ENCODE peak calls at places on chromosomes 5 and 9, in seven cellular contexts. One of them, this sample, is unnamed.

GRCh38 chr9:90020277-90020871 is 415.6 kb downstream of the GADD45G start:
- DNase-seq in HepG2: no peak
- DNase-seq in SK-N-SH: no peak
- DNase-seq in HCT116: no peak
- DNase-seq in K562: no peak
- DNase-seq in H1: no peak
- DNase-seq in GM12878: no peak
- DNase-seq in this sample: no peak

GRCh38 chr9:69081261-69081660 is 45.7 kb downstream of the FXN start:
- DNase-seq in HepG2: no peak
- DNase-seq in K562: no peak
- DNase-seq in HCT116: no peak
- DNase-seq in SK-N-SH: no peak
- DNase-seq in GM12878: no peak
- DNase-seq in H1: no peak
- DNase-seq in this sample: no peak

GRCh38 chr5:89729623-89730390 is 679.7 kb downstream of the CETN3 start:
- DNase-seq in HepG2: no peak
- DNase-seq in SK-N-SH: no peak
- DNase-seq in HCT116: peak
- DNase-seq in GM12878: peak
- DNase-seq in K562: peak
- DNase-seq in H1: no peak
- DNase-seq in this sample: peak

GRCh38 chr5:53942724-53943123 is 367.6 kb downstream of the ARL15 start:
- DNase-seq in H1: no peak
- DNase-seq in HCT116: no peak
- DNase-seq in K562: peak
- DNase-seq in SK-N-SH: no peak
- DNase-seq in HepG2: no peak
- DNase-seq in GM12878: no peak
- DNase-seq in this sample: no peak

GRCh38 chr5:174608631-174609097 is 115.7 kb upstream of the MSX2 start:
- DNase-seq in H1: no peak
- DNase-seq in HepG2: no peak
- DNase-seq in K562: no peak
- DNase-seq in HCT116: peak
- DNase-seq in GM12878: no peak
- DNase-seq in SK-N-SH: peak
- DNase-seq in this sample: no peak

GRCh38 chr9:119453980-119454379 is 84.7 kb upstream of the BRINP1 start:
- DNase-seq in HCT116: no peak
- DNase-seq in K562: no peak
- DNase-seq in SK-N-SH: no peak
- DNase-seq in HepG2: no peak
- DNase-seq in GM12878: no peak
- DNase-seq in H1: no peak
- DNase-seq in this sample: no peak

GRCh38 chr5:103487253-103487652 is 75.3 kb downstream of the NUDT12 start:
- DNase-seq in K562: no peak
- DNase-seq in HCT116: no peak
- DNase-seq in HepG2: no peak
- DNase-seq in SK-N-SH: peak
- DNase-seq in H1: no peak
- DNase-seq in GM12878: no peak
- DNase-seq in this sample: no peak

GRCh38 chr5:131163315-131164119 is 1.5 kb downstream of the HINT1 start:
- DNase-seq in GM12878: no peak
- DNase-seq in H1: no peak
- DNase-seq in HepG2: peak
- DNase-seq in SK-N-SH: no peak
- DNase-seq in K562: peak
- DNase-seq in HCT116: no peak
- DNase-seq in this sample: no peak

GRCh38 chr5:10471672-10472071 is 30.0 kb downstream of the ROPN1L start:
- DNase-seq in GM12878: no peak
- DNase-seq in H1: no peak
- DNase-seq in SK-N-SH: no peak
- DNase-seq in HepG2: no peak
- DNase-seq in HCT116: no peak
- DNase-seq in K562: no peak
- DNase-seq in this sample: no peak

GRCh38 chr9:99340281-99340680 is 118.2 kb downstream of the SEC61B start:
- DNase-seq in K562: no peak
- DNase-seq in SK-N-SH: no peak
- DNase-seq in H1: no peak
- DNase-seq in HepG2: no peak
- DNase-seq in HCT116: no peak
- DNase-seq in GM12878: no peak
- DNase-seq in this sample: no peak

GRCh38 chr9:92968081-92968480 is 20.8 kb downstream of the FGD3 start:
- DNase-seq in HepG2: no peak
- DNase-seq in HCT116: no peak
- DNase-seq in SK-N-SH: no peak
- DNase-seq in H1: no peak
- DNase-seq in K562: no peak
- DNase-seq in GM12878: no peak
- DNase-seq in this sample: no peak

GRCh38 chr9:114805670-114806551 is at the start of gene TNFSF15:
- DNase-seq in SK-N-SH: no peak
- DNase-seq in H1: peak
- DNase-seq in GM12878: peak
- DNase-seq in HCT116: no peak
- DNase-seq in K562: no peak
- DNase-seq in HepG2: peak
- DNase-seq in this sample: no peak

GRCh38 chr5:139226131-139226530 is 28.0 kb upstream of the SIL1 start:
- DNase-seq in H1: no peak
- DNase-seq in GM12878: no peak
- DNase-seq in HepG2: no peak
- DNase-seq in HCT116: no peak
- DNase-seq in K562: no peak
- DNase-seq in SK-N-SH: no peak
- DNase-seq in this sample: no peak

GRCh38 chr9:82202808-82203207 is 214.2 kb downstream of the SPATA31D1 start:
- DNase-seq in K562: no peak
- DNase-seq in H1: no peak
- DNase-seq in SK-N-SH: no peak
- DNase-seq in HepG2: no peak
- DNase-seq in GM12878: no peak
- DNase-seq in HCT116: no peak
- DNase-seq in this sample: no peak

GRCh38 chr5:91281409-91281808 is 101.7 kb downstream of the ARRDC3 start:
- DNase-seq in GM12878: no peak
- DNase-seq in K562: no peak
- DNase-seq in SK-N-SH: no peak
- DNase-seq in HCT116: peak
- DNase-seq in HepG2: no peak
- DNase-seq in H1: no peak
- DNase-seq in this sample: peak

GRCh38 chr5:37308796-37309195 is 59.6 kb upstream of the CPLANE1 start:
- DNase-seq in GM12878: no peak
- DNase-seq in K562: no peak
- DNase-seq in HCT116: no peak
- DNase-seq in H1: no peak
- DNase-seq in HepG2: no peak
- DNase-seq in SK-N-SH: no peak
- DNase-seq in this sample: no peak

GRCh38 chr5:151420127-151420526 is 27.3 kb upstream of the SLC36A1 start:
- DNase-seq in HepG2: no peak
- DNase-seq in K562: no peak
- DNase-seq in SK-N-SH: no peak
- DNase-seq in GM12878: no peak
- DNase-seq in HCT116: no peak
- DNase-seq in H1: no peak
- DNase-seq in this sample: no peak

GRCh38 chr5:180889366-180889765 is 9.6 kb upstream of the BTNL8 start:
- DNase-seq in HCT116: no peak
- DNase-seq in SK-N-SH: no peak
- DNase-seq in H1: no peak
- DNase-seq in GM12878: no peak
- DNase-seq in K562: no peak
- DNase-seq in HepG2: no peak
- DNase-seq in this sample: no peak

DNA sequence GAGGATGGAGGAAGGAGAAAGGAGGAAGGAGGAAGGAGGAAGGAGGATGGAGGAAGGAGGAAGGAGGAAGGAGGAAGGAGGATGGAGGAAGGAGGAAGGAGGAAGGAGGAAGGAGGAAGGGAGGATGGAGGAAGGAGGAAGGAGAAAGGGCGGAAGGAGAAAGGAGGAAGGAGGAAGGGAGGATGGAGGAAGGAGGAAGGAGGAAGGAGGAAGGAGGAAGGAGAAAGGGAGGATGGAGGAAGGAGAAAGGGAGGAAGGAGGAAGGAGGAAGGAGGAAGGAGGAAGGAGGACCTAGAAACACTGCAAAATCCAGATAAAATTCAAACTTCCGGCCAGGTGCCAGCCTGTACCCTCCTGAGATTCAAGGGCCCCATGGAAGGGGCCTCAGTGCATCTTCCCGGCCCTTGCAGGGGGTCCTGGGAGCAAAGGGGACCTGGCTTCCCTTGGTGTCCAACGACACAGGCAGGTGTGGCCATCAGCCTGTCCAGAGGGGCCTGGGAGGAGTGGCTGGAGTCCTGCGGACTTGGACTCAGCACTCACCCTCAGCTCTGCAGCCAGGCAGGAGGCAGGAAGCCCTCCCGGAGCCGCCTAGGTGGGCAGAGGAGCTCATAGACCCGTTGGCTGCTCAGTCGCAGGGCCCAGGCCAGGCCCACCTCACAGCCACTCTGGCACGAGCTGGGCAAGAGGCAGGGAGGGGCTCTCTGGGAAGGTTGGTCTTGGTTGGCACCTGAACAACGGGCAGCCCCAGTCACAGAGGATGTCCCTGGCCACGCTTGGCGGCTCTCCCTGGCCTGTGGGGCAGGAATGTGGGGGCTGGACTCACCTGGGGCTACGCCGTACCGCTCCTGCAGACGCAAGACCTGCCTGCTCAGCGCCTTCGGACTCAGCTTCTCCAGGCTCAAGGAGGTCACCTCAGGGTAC is 53.6 kb upstream of the NRARP start:
- DNase-seq in K562: no peak
- DNase-seq in GM12878: no peak
- DNase-seq in HepG2: no peak
- DNase-seq in H1: no peak
- DNase-seq in HCT116: no peak
- DNase-seq in SK-N-SH: no peak
- DNase-seq in this sample: no peak
- TF ChIP-seq POLR2AphosphoS5 in K562: no peak
- TF ChIP-seq POLR2AphosphoS5 in GM12878: no peak
- TF ChIP-seq POLR2AphosphoS5 in HepG2: no peak
- TF ChIP-seq POLR2AphosphoS5 in H1: no peak
- TF ChIP-seq POLR2AphosphoS5 in HCT116: no peak
- TF ChIP-seq POLR2AphosphoS5 in SK-N-SH: no peak
- TF ChIP-seq POLR2AphosphoS5 in this sample: no peak

DNA sequence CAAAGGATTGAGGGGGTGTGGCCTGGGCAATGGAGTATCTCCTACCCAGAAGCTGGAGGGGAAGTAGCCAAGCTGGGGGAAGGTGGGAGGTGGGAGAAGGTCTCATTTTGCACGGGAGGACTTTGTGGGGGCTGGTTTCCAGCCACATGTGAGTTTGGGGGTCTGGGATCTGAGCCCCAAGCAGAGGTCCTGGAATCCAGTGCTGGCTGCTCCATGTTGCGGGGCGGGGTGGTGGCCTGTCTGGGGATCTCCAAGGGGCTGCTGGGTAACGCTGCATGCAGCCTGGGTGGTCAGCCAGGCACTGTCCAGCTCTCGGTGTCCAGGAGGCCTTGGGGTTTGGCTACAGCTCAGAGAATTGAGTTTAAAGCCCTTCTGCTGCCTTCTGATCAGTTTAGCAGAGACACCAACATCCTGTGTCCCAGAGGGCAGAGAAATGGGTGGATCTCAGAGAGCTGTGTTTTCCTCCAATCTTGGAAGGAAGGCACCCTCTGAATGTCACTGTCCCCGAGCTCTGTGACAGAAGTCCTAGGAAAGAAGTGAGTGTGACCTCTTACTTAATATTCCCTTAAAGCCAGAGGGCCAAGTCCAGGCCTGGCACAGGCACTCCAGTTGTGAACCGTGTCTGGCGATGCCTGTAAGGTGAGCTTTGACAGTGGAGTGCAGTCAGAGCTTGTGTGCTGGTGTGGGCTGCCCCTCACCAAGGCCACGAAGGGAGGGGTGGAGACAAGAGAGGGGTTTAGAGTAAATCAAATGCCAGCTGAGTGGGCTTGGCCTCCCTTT is 7.5 kb downstream of the DCANP1 start:
- DNase-seq in H1: no peak
- DNase-seq in HCT116: no peak
- DNase-seq in HepG2: no peak
- DNase-seq in GM12878: no peak
- DNase-seq in SK-N-SH: no peak
- DNase-seq in K562: no peak
- DNase-seq in this sample: no peak
- TF ChIP-seq SIN3A in H1: no peak
- TF ChIP-seq SIN3A in HCT116: no peak
- TF ChIP-seq SIN3A in HepG2: no peak
- TF ChIP-seq SIN3A in GM12878: no peak
- TF ChIP-seq SIN3A in SK-N-SH: no peak
- TF ChIP-seq SIN3A in K562: no peak
- TF ChIP-seq SIN3A in this sample: no peak

GRCh38 chr9:76610009-76610352 is 151.0 kb downstream of the GCNT1 start:
- DNase-seq in SK-N-SH: no peak
- DNase-seq in GM12878: no peak
- DNase-seq in K562: no peak
- DNase-seq in HepG2: no peak
- DNase-seq in HCT116: no peak
- DNase-seq in H1: no peak
- DNase-seq in this sample: no peak

GRCh38 chr9:76605271-76605670 is 146.3 kb downstream of the GCNT1 start:
- DNase-seq in HepG2: no peak
- DNase-seq in SK-N-SH: no peak
- DNase-seq in H1: no peak
- DNase-seq in GM12878: peak
- DNase-seq in HCT116: no peak
- DNase-seq in K562: no peak
- DNase-seq in this sample: no peak

GRCh38 chr9:76607730-76608475 is 148.9 kb downstream of the GCNT1 start:
- DNase-seq in K562: no peak
- DNase-seq in SK-N-SH: no peak
- DNase-seq in H1: no peak
- DNase-seq in HCT116: no peak
- DNase-seq in GM12878: no peak
- DNase-seq in HepG2: no peak
- DNase-seq in this sample: no peak

GRCh38 chr9:76609285-76610008 is 150.5 kb downstream of the GCNT1 start:
- DNase-seq in HCT116: no peak
- DNase-seq in H1: no peak
- DNase-seq in HepG2: no peak
- DNase-seq in K562: no peak
- DNase-seq in SK-N-SH: no peak
- DNase-seq in GM12878: no peak
- DNase-seq in this sample: no peak

GRCh38 chr9:76608562-76609254 is 149.7 kb downstream of the GCNT1 start:
- DNase-seq in HCT116: no peak
- DNase-seq in GM12878: no peak
- DNase-seq in SK-N-SH: no peak
- DNase-seq in HepG2: no peak
- DNase-seq in K562: no peak
- DNase-seq in H1: no peak
- DNase-seq in this sample: no peak
- TF ChIP-seq POLR2AphosphoS5 in HCT116: no peak
- TF ChIP-seq POLR2AphosphoS5 in GM12878: no peak
- TF ChIP-seq POLR2AphosphoS5 in SK-N-SH: no peak
- TF ChIP-seq POLR2AphosphoS5 in HepG2: no peak
- TF ChIP-seq POLR2AphosphoS5 in K562: no peak
- TF ChIP-seq POLR2AphosphoS5 in H1: no peak
- TF ChIP-seq POLR2AphosphoS5 in this sample: no peak

GRCh38 chr9:116151966-116152381 is 1.6 kb upstream of the PAPPA start:
- DNase-seq in K562: no peak
- DNase-seq in HepG2: no peak
- DNase-seq in GM12878: no peak
- DNase-seq in HCT116: no peak
- DNase-seq in SK-N-SH: no peak
- DNase-seq in H1: no peak
- DNase-seq in this sample: no peak
- TF ChIP-seq SIN3A in K562: no peak
- TF ChIP-seq SIN3A in HepG2: no peak
- TF ChIP-seq SIN3A in GM12878: no peak
- TF ChIP-seq SIN3A in HCT116: no peak
- TF ChIP-seq SIN3A in SK-N-SH: no peak
- TF ChIP-seq SIN3A in H1: no peak
- TF ChIP-seq SIN3A in this sample: no peak